ENCODE peak calls at places on chromosomes 2 and 18, in six cellular contexts. O, T, H, R, D and I are unnamed samples. For H3K36me3, the result is how much of the 10 kb centered on the place peaks cover.

GRCh38 chr2:180240774-180241173 is 233.7 kb upstream of the CWC22 start:
- DNase-seq in R (no peak), T (no peak), O (peak), H (no peak), D (no peak), I (no peak)

GRCh38 chr2:98293003-98293402 is 53.3 kb upstream of the CNGA3 start:
- DNase-seq in O (no peak), T (no peak), D (no peak), H (no peak), R (no peak), I (no peak)

GRCh38 chr2:218357194-218358177 is 829 bp downstream of the CATIP start:
- DNase-seq in T (no peak), R (no peak), H (no peak), D (no peak), O (no peak), I (peak)

GRCh38 chr2:230909841-230910545 is 15.0 kb downstream of the GPR55 start:
- DNase-seq in R (no peak), T (no peak), H (no peak), O (no peak), D (no peak), I (no peak)

GRCh38 chr2:157432475-157433106 is 11.3 kb downstream of the CYTIP start:
- DNase-seq in R (no peak), O (no peak), T (no peak), H (no peak), D (no peak), I (no peak)

GRCh38 chr2:49207204-49207603 is 52.9 kb upstream of the FSHR start:
- DNase-seq in H (no peak), D (no peak), O (no peak), R (no peak), T (no peak), I (no peak)

GRCh38 chr2:135093685-135094340 is 41.7 kb downstream of the RAB3GAP1 start:
- DNase-seq in O (no peak), D (no peak), H (no peak), T (no peak), R (peak), I (no peak)

GRCh38 chr18:76730901-76731300 is 91.5 kb upstream of the ZNF236 start:
- DNase-seq in D (no peak), O (no peak), T (no peak), R (no peak), H (no peak), I (no peak)

GRCh38 chr2:96591054-96591453 is 47.1 kb downstream of the KANSL3 start:
- DNase-seq in D (no peak), H (no peak), O (no peak), R (no peak), T (no peak), I (no peak)

GRCh38 chr2:10220516-10221391 is 82.0 kb upstream of the HPCAL1 start:
- DNase-seq in D (no peak), H (no peak), T (no peak), O (peak), R (no peak), I (no peak)

GRCh38 chr2:23550553-23550952 is 165.6 kb downstream of the KLHL29 start:
- DNase-seq in R (no peak), O (no peak), H (no peak), T (no peak), D (no peak), I (no peak)

GRCh38 chr2:168642873-168643272 is 159.6 kb upstream of the NOSTRIN start:
- DNase-seq in H (no peak), T (no peak), D (no peak), R (no peak), O (no peak), I (no peak)

GRCh38 chr2:14182227-14182946 is 450.1 kb upstream of the LRATD1 start:
- DNase-seq in R (no peak), T (no peak), H (no peak), D (no peak), O (no peak), I (no peak)

GRCh38 chr2:233039217-233040173 is 7.0 kb downstream of the NEU2 start:
- DNase-seq in O (no peak), T (no peak), H (no peak), D (no peak), R (no peak), I (no peak)
- TF ChIP-seq CTCF in O (no peak), T (no peak), H (no peak), D (no peak), R (no peak), I (no peak)

DNA sequence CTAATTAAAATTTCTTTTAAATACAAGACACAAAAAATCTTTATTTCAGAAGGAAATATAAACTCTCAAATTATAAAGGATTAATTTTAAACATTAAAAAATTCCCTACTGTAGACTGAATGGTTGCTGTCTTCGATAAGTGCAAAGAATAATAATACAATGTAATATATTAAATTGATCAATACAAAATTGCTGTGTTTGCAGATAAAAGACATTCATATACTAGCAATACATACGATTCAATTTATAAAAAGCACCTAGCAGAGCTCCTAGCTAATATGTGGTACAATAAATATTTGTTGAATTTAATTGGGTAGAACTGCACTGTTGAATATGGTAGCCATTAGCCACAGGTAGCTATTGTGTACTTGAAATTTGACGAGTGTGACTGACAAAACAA is 6.6 kb downstream of the ZSWIM2 start:
- DNase-seq in T (no peak), O (no peak), R (no peak), D (no peak), H (no peak), I (no peak)
- H3K36me3 ChIP-seq in T (under half), O (under half), R (under half), D (under half), H (under half), I (under half)

DNA sequence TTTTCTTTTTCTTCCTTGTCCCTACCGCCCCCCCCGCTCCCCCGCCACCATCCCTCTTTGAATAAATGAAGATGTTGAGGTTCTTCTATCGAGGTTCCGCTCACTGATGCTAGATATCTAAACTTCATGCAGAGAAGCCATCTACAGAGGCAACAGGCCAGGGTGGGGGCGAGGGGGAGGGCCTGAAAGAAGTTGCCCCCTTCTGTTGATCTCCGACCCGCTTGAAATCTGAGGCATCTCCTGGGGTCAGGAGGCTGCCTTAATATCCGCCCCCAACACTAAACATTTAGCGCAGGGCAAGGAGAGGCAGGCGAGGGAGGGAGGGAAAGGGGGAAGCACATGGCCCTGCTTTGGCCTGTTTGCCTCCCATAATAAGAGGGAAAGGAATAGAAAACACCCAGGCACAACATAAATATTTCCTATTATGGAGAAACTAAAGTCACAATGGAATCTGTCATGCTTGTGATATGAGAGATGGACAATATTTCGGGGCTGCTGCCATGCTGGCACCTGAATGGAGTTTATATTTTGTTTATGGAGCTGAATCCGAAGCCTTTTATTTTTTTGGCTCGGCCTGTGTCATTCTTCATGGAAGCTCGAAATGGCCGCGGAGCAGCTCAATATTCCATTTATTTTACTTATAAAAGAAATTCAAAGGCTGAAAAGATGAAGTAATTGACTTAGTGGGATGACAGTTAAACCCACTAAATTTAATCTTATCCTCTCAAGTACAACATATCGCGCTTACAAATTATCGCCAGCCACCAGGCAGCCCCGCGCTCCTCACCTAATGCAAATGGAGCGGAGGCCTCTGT is 221.1 kb downstream of the INSIG2 start:
- DNase-seq in D (no peak), H (no peak), R (no peak), O (peak), T (no peak), I (no peak)
- TF ChIP-seq CTCF in D (no peak), H (no peak), R (no peak), O (no peak), T (no peak), I (no peak)

GRCh38 chr18:28138816-28139215 is 38.1 kb downstream of the CDH2 start:
- DNase-seq in R (no peak), O (no peak), T (no peak), H (no peak), D (no peak), I (no peak)
- H3K36me3 ChIP-seq in R (under half), O (under half), T (under half), H (under half), D (under half), I (under half)